ENCODE peak calls at places on chromosomes 2 and 18, in five cellular contexts. One of them, this sample, is unnamed. For H3K4me1, the result is how much of the 10 kb centered on the place peaks cover.

GRCh38 chr2:12498703-12499102 is 218.0 kb upstream of the TRIB2 start:
- DNase-seq in tibial nerve: no peak
- DNase-seq in heart left ventricle: no peak
- DNase-seq in ovary: no peak
- DNase-seq in OCI-LY7: no peak
- DNase-seq in this sample: no peak

GRCh38 chr2:65331361-65331760 is 101.0 kb downstream of the SPRED2 start:
- DNase-seq in heart left ventricle: no peak
- DNase-seq in ovary: no peak
- DNase-seq in tibial nerve: no peak
- DNase-seq in OCI-LY7: no peak
- DNase-seq in this sample: no peak

GRCh38 chr2:11364565-11364887 is 20.1 kb upstream of the ROCK2 start:
- DNase-seq in tibial nerve: no peak
- DNase-seq in OCI-LY7: no peak
- DNase-seq in ovary: no peak
- DNase-seq in heart left ventricle: no peak
- DNase-seq in this sample: no peak

GRCh38 chr18:36692331-36692730 is 136.5 kb downstream of the TPGS2 start:
- DNase-seq in ovary: no peak
- DNase-seq in heart left ventricle: no peak
- DNase-seq in OCI-LY7: no peak
- DNase-seq in tibial nerve: no peak
- DNase-seq in this sample: no peak

GRCh38 chr2:60515751-60516226 is 37.7 kb downstream of the BCL11A start:
- DNase-seq in ovary: no peak
- DNase-seq in heart left ventricle: no peak
- DNase-seq in tibial nerve: no peak
- DNase-seq in OCI-LY7: no peak
- DNase-seq in this sample: no peak

GRCh38 chr2:6921321-6921922 is 4.2 kb downstream of the RNF144A start:
- DNase-seq in tibial nerve: no peak
- DNase-seq in OCI-LY7: no peak
- DNase-seq in heart left ventricle: peak
- DNase-seq in ovary: no peak
- DNase-seq in this sample: no peak

GRCh38 chr18:7957297-7957696 is 390.2 kb downstream of the PTPRM start:
- DNase-seq in OCI-LY7: no peak
- DNase-seq in heart left ventricle: no peak
- DNase-seq in tibial nerve: no peak
- DNase-seq in ovary: no peak
- DNase-seq in this sample: no peak

GRCh38 chr18:52387246-52387645 is 47.2 kb downstream of the DCC start:
- DNase-seq in OCI-LY7: no peak
- DNase-seq in tibial nerve: no peak
- DNase-seq in heart left ventricle: no peak
- DNase-seq in ovary: no peak
- DNase-seq in this sample: no peak

GRCh38 chr2:3386448-3386958 is 7.0 kb downstream of the TRAPPC12 start:
- DNase-seq in heart left ventricle: no peak
- DNase-seq in tibial nerve: no peak
- DNase-seq in OCI-LY7: no peak
- DNase-seq in ovary: no peak
- DNase-seq in this sample: no peak

GRCh38 chr2:155099784-155100183 is 401.3 kb downstream of the KCNJ3 start:
- DNase-seq in OCI-LY7: no peak
- DNase-seq in heart left ventricle: no peak
- DNase-seq in ovary: no peak
- DNase-seq in tibial nerve: no peak
- DNase-seq in this sample: no peak

GRCh38 chr2:219433666-219434467 is 776 bp upstream of the SPEG start:
- DNase-seq in tibial nerve: no peak
- DNase-seq in OCI-LY7: peak
- DNase-seq in heart left ventricle: no peak
- DNase-seq in ovary: no peak
- DNase-seq in this sample: no peak

GRCh38 chr2:23772684-23773083 is 154.2 kb downstream of the ATAD2B start:
- DNase-seq in tibial nerve: no peak
- DNase-seq in OCI-LY7: peak
- DNase-seq in heart left ventricle: no peak
- DNase-seq in ovary: no peak
- DNase-seq in this sample: no peak

GRCh38 chr2:210681481-210681880 is 125.1 kb downstream of the CPS1 start:
- DNase-seq in heart left ventricle: no peak
- DNase-seq in ovary: no peak
- DNase-seq in tibial nerve: no peak
- DNase-seq in OCI-LY7: no peak
- DNase-seq in this sample: no peak

GRCh38 chr2:239121600-239122012 is 273.7 kb downstream of the TWIST2 start:
- DNase-seq in ovary: peak
- DNase-seq in tibial nerve: peak
- DNase-seq in heart left ventricle: peak
- DNase-seq in OCI-LY7: no peak
- DNase-seq in this sample: no peak

DNA sequence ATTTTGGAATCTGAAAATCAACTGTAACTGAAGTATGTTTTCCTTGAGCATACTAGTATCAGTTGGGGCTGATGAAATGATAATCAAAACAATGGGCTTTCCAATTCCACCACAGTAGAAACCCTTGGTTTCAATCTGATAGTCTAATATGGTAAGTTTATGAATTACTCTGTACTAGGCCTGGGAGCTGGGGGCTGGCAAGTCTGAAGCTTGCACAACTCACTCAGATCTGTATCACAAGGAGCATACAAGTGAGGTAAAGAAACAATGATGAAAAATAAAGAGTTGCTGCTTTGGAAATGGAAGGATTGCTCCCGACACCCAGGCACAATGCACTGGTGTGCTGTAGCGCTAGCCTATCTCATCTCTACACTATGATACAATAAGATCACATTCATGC is 19.4 kb downstream of the ZEB2 start:
- DNase-seq in tibial nerve: no peak
- DNase-seq in OCI-LY7: no peak
- DNase-seq in heart left ventricle: no peak
- DNase-seq in ovary: no peak
- DNase-seq in this sample: no peak
- H3K4me1 ChIP-seq in tibial nerve: under half
- H3K4me1 ChIP-seq in OCI-LY7: under half
- H3K4me1 ChIP-seq in heart left ventricle: half or more
- H3K4me1 ChIP-seq in ovary: under half
- H3K4me1 ChIP-seq in this sample: under half

GRCh38 chr18:46264255-46264654 is 160.1 kb downstream of the HAUS1 start:
- DNase-seq in heart left ventricle: no peak
- DNase-seq in ovary: no peak
- DNase-seq in OCI-LY7: no peak
- DNase-seq in tibial nerve: no peak
- DNase-seq in this sample: no peak
- TF ChIP-seq CTCF in heart left ventricle: no peak
- TF ChIP-seq CTCF in ovary: no peak
- TF ChIP-seq CTCF in OCI-LY7: no peak
- TF ChIP-seq CTCF in tibial nerve: no peak
- TF ChIP-seq CTCF in this sample: no peak

GRCh38 chr2:143705108-143705686 is 576.0 kb downstream of the ARHGAP15 start:
- DNase-seq in tibial nerve: no peak
- DNase-seq in ovary: no peak
- DNase-seq in OCI-LY7: no peak
- DNase-seq in heart left ventricle: no peak
- DNase-seq in this sample: no peak
- H3K4me3 ChIP-seq in tibial nerve: no peak
- H3K4me3 ChIP-seq in ovary: no peak
- H3K4me3 ChIP-seq in OCI-LY7: no peak
- H3K4me3 ChIP-seq in heart left ventricle: no peak
- H3K4me3 ChIP-seq in this sample: no peak

GRCh38 chr2:161172901-161173540 is 12.8 kb downstream of the TANK start:
- DNase-seq in ovary: no peak
- DNase-seq in OCI-LY7: no peak
- DNase-seq in heart left ventricle: no peak
- DNase-seq in tibial nerve: no peak
- DNase-seq in this sample: no peak

GRCh38 chr2:161169335-161169734 is 9.1 kb downstream of the TANK start:
- DNase-seq in ovary: no peak
- DNase-seq in heart left ventricle: no peak
- DNase-seq in OCI-LY7: no peak
- DNase-seq in tibial nerve: no peak
- DNase-seq in this sample: no peak

GRCh38 chr2:161171595-161171929 is 11.3 kb downstream of the TANK start:
- DNase-seq in OCI-LY7: no peak
- DNase-seq in heart left ventricle: no peak
- DNase-seq in ovary: no peak
- DNase-seq in tibial nerve: no peak
- DNase-seq in this sample: no peak

GRCh38 chr2:161170917-161171594 is 10.8 kb downstream of the TANK start:
- DNase-seq in heart left ventricle: no peak
- DNase-seq in tibial nerve: no peak
- DNase-seq in OCI-LY7: peak
- DNase-seq in ovary: no peak
- DNase-seq in this sample: no peak

DNA sequence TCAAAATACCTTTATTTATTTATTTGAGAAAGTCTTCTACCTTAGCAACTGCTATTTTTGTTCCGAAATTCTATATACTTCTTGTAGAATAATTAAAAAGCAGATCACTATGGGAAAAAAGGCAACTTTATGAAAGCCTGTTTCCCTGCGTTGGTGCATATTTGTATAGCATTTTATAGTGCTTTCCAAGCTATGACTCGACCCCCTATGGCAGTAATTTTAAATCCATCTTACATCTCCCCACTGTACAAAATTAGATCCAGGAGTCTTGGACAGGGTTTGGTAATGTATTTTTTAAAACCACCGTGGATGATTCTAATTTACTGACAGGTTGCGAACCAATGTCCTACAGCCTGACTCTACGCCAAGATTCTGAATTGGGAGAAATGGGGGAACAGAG is 10.1 kb downstream of the TANK start:
- DNase-seq in heart left ventricle: no peak
- DNase-seq in OCI-LY7: no peak
- DNase-seq in ovary: no peak
- DNase-seq in tibial nerve: no peak
- DNase-seq in this sample: no peak
- H3K4me1 ChIP-seq in heart left ventricle: under half
- H3K4me1 ChIP-seq in OCI-LY7: under half
- H3K4me1 ChIP-seq in ovary: under half
- H3K4me1 ChIP-seq in tibial nerve: under half
- H3K4me1 ChIP-seq in this sample: under half

GRCh38 chr2:201057089-201057499 is 14.4 kb downstream of the HYCC2 start:
- DNase-seq in OCI-LY7: no peak
- DNase-seq in heart left ventricle: no peak
- DNase-seq in tibial nerve: no peak
- DNase-seq in ovary: no peak
- DNase-seq in this sample: no peak
- TF ChIP-seq CTCF in OCI-LY7: no peak
- TF ChIP-seq CTCF in heart left ventricle: no peak
- TF ChIP-seq CTCF in tibial nerve: no peak
- TF ChIP-seq CTCF in ovary: no peak
- TF ChIP-seq CTCF in this sample: no peak